ENCODE peak calls at places on chromosome 13, in four cellular contexts. P is DND-41, I is upper lobe of left lung, F is tibial nerve. J is an unnamed sample.

GRCh38 chr13:74290324-74290773 is 156.1 kb upstream of the KLF12 start:
- DNase-seq in I (peak; percentile 23), P (no peak), F (no peak), J (no peak)

GRCh38 chr13:50635504-50635903 is 208.0 kb downstream of the DLEU7 start:
- DNase-seq in P (no peak), F (peak; percentile 59), I (peak; percentile 60), J (peak; percentile 13)

GRCh38 chr13:36076211-36076610 is 55.0 kb downstream of the DCLK1 start:
- DNase-seq in F (no peak), P (no peak), I (no peak), J (no peak)

GRCh38 chr13:106472621-106473020 is 62.8 kb downstream of the EFNB2 start:
- DNase-seq in I (no peak), F (no peak), P (no peak), J (no peak)

GRCh38 chr13:28794370-28794769 is 25.8 kb upstream of the MTUS2 start:
- DNase-seq in I (no peak), P (no peak), F (no peak), J (no peak)

GRCh38 chr13:48562296-48563066 is 29.6 kb upstream of the RCBTB2 start:
- DNase-seq in I (peak; percentile 48), F (no peak), P (peak; percentile 84), J (no peak)

GRCh38 chr13:30577381-30577780 is 40.3 kb upstream of the USPL1 start:
- DNase-seq in P (peak; percentile 69), F (no peak), I (peak; percentile 38), J (no peak)

GRCh38 chr13:22883262-22883840 is 297.4 kb upstream of the SGCG start:
- DNase-seq in I (no peak), F (no peak), P (no peak), J (no peak)

GRCh38 chr13:114118763-114119123 is 13.7 kb downstream of the RASA3 start:
- DNase-seq in P (no peak), F (no peak), I (no peak), J (no peak)

GRCh38 chr13:114116734-114117133 is 15.7 kb downstream of the RASA3 start:
- DNase-seq in I (no peak), P (no peak), F (no peak), J (no peak)

GRCh38 chr13:114115796-114116195 is 16.6 kb downstream of the RASA3 start:
- DNase-seq in I (no peak), F (no peak), P (no peak), J (no peak)

GRCh38 chr13:114119196-114119595 is 13.2 kb downstream of the RASA3 start:
- DNase-seq in P (no peak), F (no peak), I (no peak), J (no peak)

GRCh38 chr13:114118086-114118762 is 14.2 kb downstream of the RASA3 start:
- DNase-seq in F (no peak), I (no peak), P (no peak), J (no peak)
- H3K4me3 ChIP-seq in F (no peak overlapping the region), I (no peak overlapping the region), P (no peak overlapping the region), J (peak overlapping the region; percentile 66)

GRCh38 chr13:24652346-24652745 is 27.9 kb upstream of the ATP12A start:
- DNase-seq in P (no peak), F (no peak), I (no peak), J (no peak)
- H3K27ac ChIP-seq in P (no peak overlapping the region), F (no peak overlapping the region), I (no peak overlapping the region), J (no peak overlapping the region)

GRCh38 chr13:38713046-38713445 is 26.2 kb downstream of the FREM2 start:
- DNase-seq in P (no peak), I (no peak), F (no peak), J (no peak)

GRCh38 chr13:38718374-38718773 is 31.5 kb downstream of the FREM2 start:
- DNase-seq in F (no peak), I (no peak), P (no peak), J (no peak)
- H3K4me1 ChIP-seq in F (no peaks in the 10 kb centered on the region), I (no peaks in the 10 kb centered on the region), P (no peaks in the 10 kb centered on the region), J (no peaks in the 10 kb centered on the region)

DNA sequence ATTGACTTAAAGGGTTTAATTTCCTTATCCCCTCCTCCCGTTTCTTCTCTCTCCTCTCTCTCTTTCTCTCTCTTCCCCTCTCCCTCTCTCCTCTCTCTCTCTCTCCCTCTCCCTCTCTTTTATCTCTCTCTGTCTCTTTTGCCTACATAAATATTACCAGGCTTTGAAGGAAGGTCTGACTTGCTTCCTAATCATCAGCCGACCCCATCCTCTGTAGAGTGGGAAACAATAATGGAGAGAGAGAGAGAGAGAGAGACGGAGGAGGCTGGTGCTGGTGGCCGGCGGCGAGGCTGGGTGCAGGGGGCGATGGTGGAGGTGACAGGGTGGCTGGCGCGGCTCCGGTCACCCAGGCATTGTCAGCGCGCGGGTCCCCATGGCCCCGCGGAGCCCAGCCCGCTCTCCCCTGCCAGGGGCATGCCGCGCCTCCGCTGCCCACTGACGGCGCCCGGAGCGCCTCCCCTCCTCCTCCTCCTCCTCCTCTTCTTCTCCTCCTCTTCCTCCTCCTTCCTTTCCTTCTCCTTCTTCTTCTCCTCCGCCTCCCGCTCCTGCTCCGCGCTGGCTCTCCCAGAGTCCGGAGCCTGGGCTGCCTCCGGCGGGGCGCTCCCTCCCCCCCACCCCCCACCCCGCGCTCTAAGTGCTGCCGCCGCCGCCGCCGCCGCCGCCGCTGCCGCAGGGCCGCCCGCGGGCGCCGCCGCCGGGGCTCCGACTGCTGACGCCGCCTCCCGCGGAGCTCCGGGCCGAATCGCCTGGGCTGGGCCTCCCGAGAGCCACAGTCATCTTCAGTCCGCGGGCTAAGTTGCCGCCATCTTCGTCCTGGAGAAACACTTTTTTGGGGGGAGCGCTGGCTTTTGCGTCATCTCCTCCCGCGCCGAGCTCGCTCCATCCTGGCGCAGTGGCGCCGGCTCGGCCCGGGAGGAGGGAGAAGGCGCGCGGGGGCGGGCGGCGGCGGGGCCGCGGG is 348.4 kb downstream of the LIG4 start:
- DNase-seq in I (no peak), F (no peak), P (no peak), J (no peak)
- H3K4me3 ChIP-seq in I (no peak overlapping the region), F (peak overlapping the region; percentile 13), P (no peak overlapping the region), J (peak overlapping the region; percentile 66)

DNA sequence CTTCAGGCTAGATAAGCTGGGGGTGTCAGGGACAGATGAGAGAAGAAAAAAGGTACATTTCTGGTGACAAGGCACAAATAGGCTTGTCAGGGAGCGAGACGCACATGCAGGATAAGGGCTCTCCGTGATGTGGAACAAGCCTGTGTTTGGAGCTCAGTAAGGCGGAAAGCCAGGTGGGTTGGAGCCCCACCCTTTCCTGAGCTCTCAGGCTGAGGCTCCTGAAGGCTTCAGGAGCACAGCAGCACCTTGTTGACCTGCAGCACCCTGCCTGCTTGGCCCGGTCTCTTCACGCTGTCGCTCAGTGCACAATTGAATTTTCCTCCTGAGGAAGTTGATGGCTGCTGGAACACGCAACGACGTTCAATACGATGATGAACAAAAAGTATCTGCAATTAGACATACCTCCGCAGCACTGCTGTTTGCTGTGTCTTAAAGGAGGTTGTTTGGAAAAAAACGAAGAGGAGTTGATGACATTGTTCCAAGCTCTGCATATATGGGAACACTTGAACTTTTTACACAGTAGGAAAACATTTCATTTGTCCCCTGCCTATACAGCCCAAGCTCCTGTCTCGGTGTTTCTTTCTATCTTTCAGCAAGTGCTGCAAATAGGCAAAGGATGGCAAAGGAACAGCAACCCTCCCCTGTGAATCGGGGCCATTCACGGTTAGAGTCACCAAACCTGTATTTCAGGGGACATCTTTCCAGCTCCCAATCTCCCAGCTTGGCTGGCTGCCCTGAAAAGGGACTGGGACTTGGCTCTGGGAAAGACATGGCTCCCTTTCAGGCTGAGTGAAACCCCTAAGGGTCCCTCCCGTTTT is 29.5 kb downstream of the SERP2 start:
- DNase-seq in I (peak; percentile 75), F (no peak), P (no peak), J (no peak)
- H3K27ac ChIP-seq in I (no peak overlapping the region), F (no peak overlapping the region), P (no peak overlapping the region), J (no peak overlapping the region)

DNA sequence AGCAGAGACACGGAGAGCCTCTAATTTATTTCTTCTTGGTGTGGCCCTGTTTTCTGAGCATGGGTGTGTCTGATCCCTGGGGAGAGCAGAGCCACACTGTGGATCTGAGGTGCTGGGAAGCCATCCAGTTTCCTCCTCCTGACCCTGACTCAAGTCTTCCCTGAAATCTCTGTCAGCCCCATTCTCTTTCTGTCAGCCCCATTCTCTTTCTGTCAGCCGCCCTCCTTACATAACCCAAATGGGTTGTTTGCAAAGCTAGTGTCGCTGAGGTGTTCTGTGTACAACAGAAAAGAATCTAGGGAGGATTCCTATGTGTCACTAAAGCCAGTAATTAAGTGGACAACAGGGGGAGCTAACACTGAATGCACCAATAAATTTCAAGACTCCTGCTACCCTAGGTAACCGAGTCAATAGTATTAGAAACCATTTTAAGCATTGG is 50.2 kb downstream of the LRCH1 start:
- DNase-seq in P (no peak), I (no peak), F (no peak), J (no peak)
- H3K4me1 ChIP-seq in P (no peaks in the 10 kb centered on the region), I (peaks cover 90% of the 10 kb centered on the region), F (peaks cover 57% of the 10 kb centered on the region), J (peaks cover 96% of the 10 kb centered on the region)

GRCh38 chr13:78595819-78596700 is 7.3 kb downstream of the POU4F1 start:
- DNase-seq in F (no peak), P (no peak), I (no peak), J (no peak)
- H3K4me3 ChIP-seq in F (no peak overlapping the region), P (no peak overlapping the region), I (no peak overlapping the region), J (peak overlapping the region; percentile 58)

J was measured in thoracic aorta.